ENCODE peak calls at places on chromosome 12, in ten cellular contexts. S is fibroblast of pulmonary artery; G is HEK293T; P is aorta; U is GM23338; L is ELF-1; X is EH; Z is activated CD4-positive, alpha-beta T cell treated with anti-CD3 and anti-CD28 coated beads, Interleukin-2, amount 50 U/mL, for 1 hour; Y is NAMALWA; T is B cell. M is an unnamed sample.
A peak's percentile ranks its signal among the peaks of the same experiment; 100 is the strongest.

GRCh38 chr12:8452036-8452435 is 3.7 kb upstream of the CLEC6A start:
- DNase-seq in S (no peak), T (no peak), G (no peak), U (no peak), L (no peak), P (peak; percentile 71), Z (no peak), Y (no peak), X (no peak), M (no peak)

GRCh38 chr12:40216516-40217288 is 8.1 kb upstream of the LRRK2 start:
- DNase-seq in G (no peak), P (no peak), U (no peak), T (no peak), Z (no peak), Y (no peak), X (no peak), S (no peak), L (no peak), M (no peak)

GRCh38 chr12:124772467-124773170 is 91.0 kb downstream of the SCARB1 start:
- DNase-seq in Z (no peak), P (no peak), S (no peak), G (no peak), X (no peak), T (no peak), Y (no peak), L (peak; percentile 50), U (peak; percentile 63), M (no peak)

GRCh38 chr12:110992909-110993308 is 72.5 kb upstream of the MYL2 start:
- DNase-seq in Z (no peak), G (no peak), L (no peak), T (no peak), P (no peak), S (no peak), Y (no peak), U (no peak), X (no peak), M (peak; percentile 23)

GRCh38 chr12:9725471-9725870 is 7.4 kb downstream of the CLECL1 start:
- DNase-seq in G (no peak), T (no peak), L (no peak), X (no peak), S (no peak), Z (no peak), P (no peak), U (no peak), Y (no peak), M (no peak)

GRCh38 chr12:89962648-89963047 is 254.0 kb upstream of the ATP2B1 start:
- DNase-seq in T (no peak), P (no peak), X (no peak), L (no peak), G (no peak), Y (peak; percentile 22), Z (no peak), S (peak; percentile 15), U (no peak), M (no peak)

GRCh38 chr12:53751336-53752191 is at the start of gene CISTR:
- DNase-seq in Y (peak; percentile 69), S (no peak), L (no peak), U (peak; percentile 80), X (peak; percentile 18), T (peak; percentile 57), P (no peak), Z (no peak), G (no peak), M (no peak)

GRCh38 chr12:53268637-53269562 is 801 bp downstream of the ESPL1 start:
- DNase-seq in Y (peak; percentile 16), S (no peak), G (no peak), P (no peak), L (peak; percentile 70), X (peak; percentile 43), U (peak; percentile 24), T (no peak), Z (no peak), M (no peak)

GRCh38 chr12:120211243-120211903 is 10.5 kb upstream of the RPLP0 start:
- DNase-seq in S (no peak), T (no peak), G (no peak), Y (no peak), X (no peak), L (no peak), U (no peak), P (no peak), Z (no peak), M (no peak)

GRCh38 chr12:89883630-89884364 is 175.2 kb upstream of the ATP2B1 start:
- DNase-seq in G (no peak), S (peak; percentile 70), P (no peak), U (peak; percentile 77), Z (no peak), L (peak; percentile 39), Y (no peak), T (no peak), X (no peak), M (no peak)

GRCh38 chr12:105741786-105742566 is 396.8 kb downstream of the NUAK1 start:
- DNase-seq in G (no peak), Y (no peak), U (no peak), P (no peak), L (no peak), S (peak; percentile 97), Z (no peak), T (no peak), X (peak; percentile 97), M (no peak)

GRCh38 chr12:116299548-116300150 is 22.2 kb upstream of the MED13L start:
- DNase-seq in U (no peak), S (no peak), L (no peak), T (no peak), Y (no peak), X (peak; percentile 69), Z (no peak), G (no peak), P (peak; percentile 80), M (no peak)

GRCh38 chr12:6430990-6431353 is 13.8 kb upstream of the CD27 start:
- DNase-seq in G (no peak), Y (peak; percentile 38), T (no peak), U (no peak), X (no peak), Z (no peak), L (no peak), S (no peak), P (no peak), M (no peak)

GRCh38 chr12:132354982-132355680 is 25.7 kb upstream of the GALNT9 start:
- DNase-seq in P (peak; percentile 69), X (no peak), L (no peak), U (no peak), Z (no peak), T (no peak), G (no peak), S (no peak), Y (no peak), M (no peak)

GRCh38 chr12:40327506-40327905 is 102.7 kb downstream of the LRRK2 start:
- DNase-seq in X (no peak), Y (no peak), T (no peak), U (no peak), Z (no peak), P (no peak), G (no peak), S (no peak), L (no peak), M (no peak)

GRCh38 chr12:96302706-96303310 is 97.4 kb downstream of the CDK17 start:
- DNase-seq in Y (no peak), T (no peak), L (no peak), U (no peak), S (no peak), X (no peak), Z (no peak), P (no peak), G (no peak), M (no peak)

GRCh38 chr12:15268927-15269552 is 47.8 kb upstream of the RERG start:
- DNase-seq in S (peak; percentile 79), X (peak; percentile 69), Y (peak; percentile 82), L (peak; percentile 20), Z (peak; percentile 9), P (no peak), G (peak; percentile 71), T (peak; percentile 49), U (peak; percentile 73), M (peak; percentile 71)

GRCh38 chr12:50101663-50102062 is 2.1 kb upstream of the GPD1 start:
- DNase-seq in Z (no peak), L (peak; percentile 59), P (no peak), T (no peak), U (peak; percentile 91), X (peak; percentile 60), Y (no peak), S (peak; percentile 64), G (peak; percentile 59), M (no peak)

GRCh38 chr12:70180140-70180539 is 63.1 kb upstream of the CNOT2 start:
- DNase-seq in G (no peak), L (no peak), P (no peak), T (no peak), X (no peak), U (no peak), S (no peak), Y (no peak), Z (no peak), M (no peak)

GRCh38 chr12:104605685-104606084 is 148.9 kb downstream of the CHST11 start:
- DNase-seq in G (no peak), X (peak; percentile 22), Z (no peak), Y (no peak), U (peak; percentile 36), P (peak; percentile 83), T (no peak), S (peak; percentile 18), L (peak; percentile 80), M (no peak)

GRCh38 chr12:12398026-12398859 is 41.4 kb downstream of the BORCS5 start:
- DNase-seq in G (no peak), L (no peak), T (no peak), S (peak; percentile 98), P (no peak), U (no peak), Y (no peak), Z (no peak), X (peak; percentile 97), M (peak; percentile 80)

GRCh38 chr12:105927553-105927952 is 211.2 kb downstream of the NUAK1 start:
- DNase-seq in X (no peak), Y (no peak), Z (no peak), P (no peak), L (no peak), G (no peak), T (no peak), U (no peak), S (no peak), M (no peak)

GRCh38 chr12:110591508-110592051 is 8.5 kb upstream of the PPTC7 start:
- DNase-seq in U (peak; percentile 32), G (no peak), S (no peak), X (no peak), T (no peak), L (no peak), P (no peak), Y (no peak), Z (no peak), M (no peak)

GRCh38 chr12:29796823-29797263 is 13.1 kb upstream of the TMTC1 start:
- DNase-seq in G (peak; percentile 21), S (peak; percentile 94), L (peak; percentile 10), T (no peak), Z (no peak), Y (no peak), X (peak; percentile 72), P (no peak), U (no peak), M (no peak)

GRCh38 chr12:49089831-49090773 is 4.5 kb downstream of the DHH start:
- DNase-seq in S (peak; percentile 51), L (peak; percentile 50), U (peak; percentile 64), X (peak; percentile 59), P (peak; percentile 88), G (no peak), Z (no peak), Y (no peak), T (no peak), M (peak; percentile 41)

GRCh38 chr12:90958995-90959394 is 4.0 kb upstream of the CCER1 start:
- DNase-seq in T (no peak), G (no peak), X (peak; percentile 21), S (peak; percentile 54), U (no peak), P (no peak), Y (peak; percentile 27), L (no peak), Z (no peak), M (no peak)

GRCh38 chr12:57085999-57086950 is 2.6 kb upstream of the NAB2 start:
- DNase-seq in T (peak; percentile 61), S (peak; percentile 85), P (peak; percentile 89), G (peak; percentile 48), X (peak; percentile 81), L (peak; percentile 79), Y (peak; percentile 76), Z (peak; percentile 45), U (peak; percentile 90), M (peak; percentile 67)

GRCh38 chr12:120096671-120097202 is 19.8 kb downstream of the RAB35 start:
- DNase-seq in Y (no peak), U (no peak), L (no peak), S (no peak), Z (no peak), G (no peak), P (no peak), X (no peak), T (no peak), M (no peak)

M was measured in Caco-2.